ENCODE peak calls at places on chromosome 6, in four cellular contexts. One of them, this sample, is unnamed.

GRCh38 chr6:21891065-21891464 is 297.5 kb downstream of the SOX4 start:
- DNase-seq in astrocyte: no peak
- DNase-seq in H1: no peak
- DNase-seq in fibroblast of lung: no peak
- DNase-seq in this sample: no peak

GRCh38 chr6:65116326-65116725 is 590.7 kb downstream of the EYS start:
- DNase-seq in astrocyte: no peak
- DNase-seq in H1: no peak
- DNase-seq in fibroblast of lung: no peak
- DNase-seq in this sample: no peak

GRCh38 chr6:70133246-70133645 is 169.6 kb downstream of the COL9A1 start:
- DNase-seq in astrocyte: no peak
- DNase-seq in H1: no peak
- DNase-seq in fibroblast of lung: no peak
- DNase-seq in this sample: no peak

GRCh38 chr6:151451417-151451949 is 443 bp downstream of the RMND1 start:
- DNase-seq in astrocyte: no peak
- DNase-seq in H1: no peak
- DNase-seq in fibroblast of lung: no peak
- DNase-seq in this sample: no peak

GRCh38 chr6:36414481-36414880 is 27.0 kb upstream of the ETV7 start:
- DNase-seq in astrocyte: peak; percentile 59
- DNase-seq in H1: no peak
- DNase-seq in fibroblast of lung: no peak
- DNase-seq in this sample: no peak

GRCh38 chr6:82842721-82843120 is 222.9 kb downstream of the UBE3D start:
- DNase-seq in astrocyte: peak; percentile 93
- DNase-seq in H1: no peak
- DNase-seq in fibroblast of lung: peak; percentile 36
- DNase-seq in this sample: no peak

GRCh38 chr6:52249078-52249477 is 4.8 kb upstream of the IL17F start:
- DNase-seq in astrocyte: no peak
- DNase-seq in H1: no peak
- DNase-seq in fibroblast of lung: no peak
- DNase-seq in this sample: no peak

GRCh38 chr6:22194188-22194921 is 102.5 kb downstream of the PRL start:
- DNase-seq in astrocyte: peak; percentile 65
- DNase-seq in H1: no peak
- DNase-seq in fibroblast of lung: peak; percentile 2
- DNase-seq in this sample: no peak

GRCh38 chr6:163457637-163458561 is 43.4 kb downstream of the QKI start:
- DNase-seq in astrocyte: peak; percentile 97
- DNase-seq in H1: no peak
- DNase-seq in fibroblast of lung: peak; percentile 94
- DNase-seq in this sample: no peak

GRCh38 chr6:100663219-100663863 is 198.6 kb upstream of the SIM1 start:
- DNase-seq in astrocyte: peak; percentile 88
- DNase-seq in H1: no peak
- DNase-seq in fibroblast of lung: peak; percentile 77
- DNase-seq in this sample: no peak

GRCh38 chr6:155915651-155916050 is 460.0 kb upstream of the NOX3 start:
- DNase-seq in astrocyte: no peak
- DNase-seq in H1: no peak
- DNase-seq in fibroblast of lung: no peak
- DNase-seq in this sample: no peak

GRCh38 chr6:136962661-136963060 is 40.6 kb downstream of the SLC35D3 start:
- DNase-seq in astrocyte: no peak
- DNase-seq in H1: no peak
- DNase-seq in fibroblast of lung: no peak
- DNase-seq in this sample: no peak

GRCh38 chr6:235763-236360 is 56.4 kb upstream of the DUSP22 start:
- DNase-seq in astrocyte: peak; percentile 35
- DNase-seq in H1: no peak
- DNase-seq in fibroblast of lung: peak; percentile 78
- DNase-seq in this sample: peak; percentile 80

GRCh38 chr6:2204272-2204671 is 41.1 kb downstream of the GMDS start:
- DNase-seq in astrocyte: no peak
- DNase-seq in H1: no peak
- DNase-seq in fibroblast of lung: no peak
- DNase-seq in this sample: no peak

GRCh38 chr6:122381494-122382083 is 17.9 kb upstream of the HSF2 start:
- DNase-seq in astrocyte: peak; percentile 55
- DNase-seq in H1: no peak
- DNase-seq in fibroblast of lung: peak; percentile 86
- DNase-seq in this sample: peak; percentile 53

GRCh38 chr6:106082735-106083398 is 3.3 kb upstream of the PRDM1 start:
- DNase-seq in astrocyte: peak; percentile 78
- DNase-seq in H1: no peak
- DNase-seq in fibroblast of lung: peak; percentile 76
- DNase-seq in this sample: no peak

GRCh38 chr6:110518281-110518623 is 41.8 kb upstream of the SLC22A16 start:
- DNase-seq in astrocyte: no peak
- DNase-seq in H1: no peak
- DNase-seq in fibroblast of lung: peak; percentile 34
- DNase-seq in this sample: no peak

GRCh38 chr6:13229205-13230085 is 98.9 kb downstream of the TBC1D7 start:
- DNase-seq in astrocyte: no peak
- DNase-seq in H1: no peak
- DNase-seq in fibroblast of lung: no peak
- DNase-seq in this sample: peak; percentile 87

GRCh38 chr6:16635291-16635809 is 125.9 kb downstream of the ATXN1 start:
- DNase-seq in astrocyte: no peak
- DNase-seq in H1: no peak
- DNase-seq in fibroblast of lung: peak; percentile 21
- DNase-seq in this sample: no peak

GRCh38 chr6:37861452-37861851 is 41.9 kb downstream of the ZFAND3 start:
- DNase-seq in astrocyte: no peak
- DNase-seq in H1: no peak
- DNase-seq in fibroblast of lung: no peak
- DNase-seq in this sample: no peak

GRCh38 chr6:27251672-27252251 is 4.3 kb downstream of the PRSS16 start:
- DNase-seq in astrocyte: peak; percentile 52
- DNase-seq in H1: peak; percentile 93
- DNase-seq in fibroblast of lung: no peak
- DNase-seq in this sample: peak; percentile 93
- H3K27ac ChIP-seq in astrocyte: no peak overlapping the region
- H3K27ac ChIP-seq in H1: peak overlapping the region; percentile 84
- H3K27ac ChIP-seq in fibroblast of lung: no peak overlapping the region
- H3K27ac ChIP-seq in this sample: peak overlapping the region; percentile 77

GRCh38 chr6:79266051-79266450 is 31.6 kb upstream of the HMGN3 start:
- DNase-seq in astrocyte: no peak
- DNase-seq in H1: no peak
- DNase-seq in fibroblast of lung: no peak
- DNase-seq in this sample: no peak

GRCh38 chr6:79261666-79262065 is 27.2 kb upstream of the HMGN3 start:
- DNase-seq in astrocyte: no peak
- DNase-seq in H1: no peak
- DNase-seq in fibroblast of lung: no peak
- DNase-seq in this sample: no peak

GRCh38 chr6:79267128-79267527 is 32.6 kb upstream of the HMGN3 start:
- DNase-seq in astrocyte: no peak
- DNase-seq in H1: no peak
- DNase-seq in fibroblast of lung: no peak
- DNase-seq in this sample: no peak

GRCh38 chr6:79260772-79261171 is 26.3 kb upstream of the HMGN3 start:
- DNase-seq in astrocyte: no peak
- DNase-seq in H1: no peak
- DNase-seq in fibroblast of lung: no peak
- DNase-seq in this sample: no peak

DNA sequence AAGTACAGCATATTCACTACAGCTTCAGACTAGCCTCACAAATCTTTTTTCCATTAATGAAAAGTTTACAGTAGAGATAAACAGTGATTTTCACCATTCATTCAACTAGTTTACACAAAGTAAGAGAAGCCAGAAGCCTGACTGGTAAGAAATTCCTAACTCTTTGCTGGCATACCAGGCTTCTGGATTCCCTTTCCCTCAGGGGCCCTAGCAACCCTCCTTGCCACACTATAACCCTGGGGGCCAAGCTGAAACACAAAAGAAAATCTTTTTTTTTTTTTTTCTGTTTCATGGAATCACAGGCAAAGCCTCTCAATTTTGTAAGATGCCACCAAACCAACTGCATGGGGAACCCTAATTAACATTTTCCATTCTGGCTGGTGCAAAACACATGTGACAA is 28.9 kb upstream of the HMGN3 start:
- DNase-seq in astrocyte: no peak
- DNase-seq in H1: no peak
- DNase-seq in fibroblast of lung: no peak
- DNase-seq in this sample: no peak
- H4K20me1 ChIP-seq in astrocyte: no peaks in the 10 kb centered on the region
- H4K20me1 ChIP-seq in H1: no peaks in the 10 kb centered on the region
- H4K20me1 ChIP-seq in fibroblast of lung: no peaks in the 10 kb centered on the region
- H4K20me1 ChIP-seq in this sample: no peaks in the 10 kb centered on the region

GRCh38 chr6:89481695-89482094 is 48.7 kb downstream of the ANKRD6 start:
- DNase-seq in astrocyte: no peak
- DNase-seq in H1: no peak
- DNase-seq in fibroblast of lung: no peak
- DNase-seq in this sample: no peak
- H3K27ac ChIP-seq in astrocyte: no peak overlapping the region
- H3K27ac ChIP-seq in H1: no peak overlapping the region
- H3K27ac ChIP-seq in fibroblast of lung: no peak overlapping the region
- H3K27ac ChIP-seq in this sample: no peak overlapping the region

DNA sequence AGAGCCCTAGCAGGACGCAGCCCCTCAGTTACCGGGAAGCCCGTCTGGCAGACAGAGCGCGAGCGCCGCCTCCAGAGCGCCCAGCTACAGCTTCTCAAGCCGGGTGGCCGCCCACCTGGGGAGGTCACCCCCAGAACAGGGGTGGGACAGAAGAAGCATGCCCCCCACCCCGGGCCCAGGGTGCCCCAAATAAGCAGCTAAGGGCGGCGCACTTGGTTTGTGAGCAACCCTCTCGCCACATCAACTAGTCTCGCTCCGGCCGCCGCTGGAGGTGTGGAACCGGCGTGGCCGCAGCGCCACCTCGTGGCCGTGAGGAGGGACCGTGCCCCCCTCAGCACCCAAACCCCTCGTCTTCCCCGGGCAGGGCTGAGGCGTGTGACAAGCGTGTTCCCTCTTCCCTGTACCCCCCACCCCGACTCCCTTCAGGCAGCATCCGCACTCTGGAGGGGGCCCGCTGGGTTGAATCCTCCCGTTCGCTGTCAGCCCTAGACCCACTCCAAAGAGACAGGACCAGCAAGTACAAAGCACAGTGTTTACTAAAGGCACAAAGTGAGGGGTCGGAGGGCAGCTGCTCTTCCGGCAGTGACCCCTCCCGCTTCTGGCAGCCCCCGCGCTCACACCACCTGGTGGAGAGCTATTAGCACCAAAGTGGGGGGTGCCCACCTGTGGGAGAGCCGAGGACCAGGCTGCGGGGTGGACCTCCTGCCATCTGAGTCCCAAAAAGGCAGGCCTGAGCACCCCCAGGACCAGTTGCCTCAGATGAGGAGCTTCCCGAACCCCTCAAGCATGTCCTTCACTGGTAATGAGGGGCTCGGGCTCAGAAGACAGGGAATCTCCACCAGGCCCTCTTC is 45.4 kb downstream of the MDFI start:
- DNase-seq in astrocyte: peak; percentile 32
- DNase-seq in H1: peak; percentile 91
- DNase-seq in fibroblast of lung: peak; percentile 70
- DNase-seq in this sample: peak; percentile 42
- H4K20me1 ChIP-seq in astrocyte: no peaks in the 10 kb centered on the region
- H4K20me1 ChIP-seq in H1: no peaks in the 10 kb centered on the region
- H4K20me1 ChIP-seq in fibroblast of lung: no peaks in the 10 kb centered on the region
- H4K20me1 ChIP-seq in this sample: no peaks in the 10 kb centered on the region

DNA sequence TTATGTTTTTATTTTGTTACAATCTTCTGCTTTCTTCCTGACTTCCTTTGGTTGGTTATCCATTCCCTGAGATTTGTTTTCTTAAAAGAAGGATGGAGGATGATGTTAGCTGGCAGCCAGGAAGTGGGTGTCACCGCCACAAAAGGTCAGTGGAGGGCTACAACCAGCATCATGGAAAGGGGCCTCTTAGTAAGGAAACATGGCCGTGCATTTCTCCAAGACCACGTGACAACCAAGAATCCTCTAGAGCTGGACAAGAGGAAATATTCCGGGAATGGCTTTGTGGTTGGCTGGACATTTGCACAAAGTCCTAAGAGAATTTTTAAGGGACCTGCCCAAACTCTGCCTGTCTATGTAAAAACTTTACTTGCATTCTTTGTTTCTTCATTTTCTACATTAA is 400.0 kb upstream of the MARCKS start:
- DNase-seq in astrocyte: peak; percentile 97
- DNase-seq in H1: no peak
- DNase-seq in fibroblast of lung: peak; percentile 79
- DNase-seq in this sample: no peak
- H3K27ac ChIP-seq in astrocyte: peak overlapping the region; percentile 60
- H3K27ac ChIP-seq in H1: no peak overlapping the region
- H3K27ac ChIP-seq in fibroblast of lung: peak overlapping the region; percentile 60
- H3K27ac ChIP-seq in this sample: no peak overlapping the region

DNA sequence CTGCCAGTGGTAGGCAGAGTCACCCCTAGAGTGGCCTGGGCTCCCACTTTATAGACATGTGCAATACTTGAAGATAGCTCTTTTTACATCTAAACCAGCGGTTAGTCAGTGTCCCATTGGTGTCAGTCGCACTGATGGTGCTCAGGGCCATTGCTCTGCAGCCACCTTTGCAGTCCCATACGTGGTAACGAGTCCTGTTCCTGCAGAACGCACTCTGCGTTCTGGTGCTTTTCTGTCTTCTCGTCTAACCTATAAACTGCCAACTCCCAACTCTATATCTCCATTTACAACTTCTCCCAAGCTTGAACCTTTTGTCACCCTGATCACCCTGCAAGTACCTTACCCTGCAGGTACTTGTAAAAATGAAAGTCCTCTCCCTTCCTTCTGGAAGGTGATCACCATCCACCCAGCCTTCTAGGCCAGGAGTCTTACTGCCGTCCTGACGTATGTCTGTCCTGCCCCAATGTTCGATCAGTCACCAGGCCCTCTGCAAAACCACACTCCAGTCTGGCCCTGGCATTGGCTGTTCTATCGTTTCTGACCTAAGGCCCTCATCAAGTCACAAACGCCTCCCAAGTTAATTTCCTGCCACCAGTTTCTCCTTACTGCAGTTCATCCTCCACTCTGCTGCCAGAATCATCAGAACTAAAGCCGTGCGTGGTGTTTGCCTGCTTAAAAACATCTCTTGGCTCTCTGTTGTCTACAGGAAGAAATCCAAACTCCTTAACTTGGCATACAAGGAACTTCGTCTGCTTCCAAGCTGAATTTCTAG is 7.9 kb downstream of the RREB1 start:
- DNase-seq in astrocyte: no peak
- DNase-seq in H1: no peak
- DNase-seq in fibroblast of lung: peak; percentile 28
- DNase-seq in this sample: no peak
- H4K20me1 ChIP-seq in astrocyte: peaks cover 90% of the 10 kb centered on the region
- H4K20me1 ChIP-seq in H1: peaks cover 17% of the 10 kb centered on the region
- H4K20me1 ChIP-seq in fibroblast of lung: peaks cover 8% of the 10 kb centered on the region
- H4K20me1 ChIP-seq in this sample: peaks cover 3% of the 10 kb centered on the region